ENCODE peak calls at places on chromosomes 1 and 21, in four cellular contexts. One of them, this sample, is unnamed.
A peak's percentile ranks its signal among the peaks of the same experiment; 100 is the strongest.

GRCh38 chr1:108190686-108191416 is 9.3 kb downstream of the SLC25A24 start:
- DNase-seq in kidney glomerular epithelial cell: no peak
- DNase-seq in K562: no peak
- DNase-seq in GM10248: no peak
- DNase-seq in this sample: no peak

GRCh38 chr1:63261736-63262142 is 60.6 kb upstream of the FOXD3 start:
- DNase-seq in K562: no peak
- DNase-seq in GM10248: no peak
- DNase-seq in kidney glomerular epithelial cell: no peak
- DNase-seq in this sample: no peak

GRCh38 chr1:13224480-13225060 is 1.4 kb downstream of the PRAMEF18 start:
- DNase-seq in K562: no peak
- DNase-seq in kidney glomerular epithelial cell: no peak
- DNase-seq in GM10248: no peak
- DNase-seq in this sample: peak; percentile 75

GRCh38 chr1:153534933-153535663 is 693 bp downstream of the S100A6 start:
- DNase-seq in kidney glomerular epithelial cell: no peak
- DNase-seq in GM10248: peak; percentile 39
- DNase-seq in K562: peak; percentile 6
- DNase-seq in this sample: no peak

GRCh38 chr1:247332215-247332900 is 691 bp upstream of the ZNF496 start:
- DNase-seq in GM10248: peak; percentile 75
- DNase-seq in kidney glomerular epithelial cell: no peak
- DNase-seq in K562: peak; percentile 80
- DNase-seq in this sample: no peak

GRCh38 chr1:205610036-205610435 is 21.8 kb downstream of the ELK4 start:
- DNase-seq in K562: no peak
- DNase-seq in kidney glomerular epithelial cell: peak; percentile 39
- DNase-seq in GM10248: no peak
- DNase-seq in this sample: no peak

GRCh38 chr1:30788580-30789387 is 31.2 kb upstream of the LAPTM5 start:
- DNase-seq in kidney glomerular epithelial cell: no peak
- DNase-seq in GM10248: no peak
- DNase-seq in K562: no peak
- DNase-seq in this sample: no peak

GRCh38 chr1:22420456-22421053 is 31.1 kb upstream of the ZBTB40 start:
- DNase-seq in kidney glomerular epithelial cell: peak; percentile 70
- DNase-seq in K562: peak; percentile 85
- DNase-seq in GM10248: peak; percentile 79
- DNase-seq in this sample: peak; percentile 93

GRCh38 chr21:28537371-28538079 is 455.2 kb downstream of the LTN1 start:
- DNase-seq in K562: no peak
- DNase-seq in kidney glomerular epithelial cell: no peak
- DNase-seq in GM10248: no peak
- DNase-seq in this sample: no peak

GRCh38 chr1:117657031-117657430 is 51.2 kb downstream of the TENT5C start:
- DNase-seq in GM10248: no peak
- DNase-seq in kidney glomerular epithelial cell: peak; percentile 2
- DNase-seq in K562: no peak
- DNase-seq in this sample: no peak

GRCh38 chr1:225896937-225897549 is 8.1 kb upstream of the LEFTY1 start:
- DNase-seq in kidney glomerular epithelial cell: peak; percentile 45
- DNase-seq in K562: peak; percentile 57
- DNase-seq in GM10248: peak; percentile 93
- DNase-seq in this sample: no peak

GRCh38 chr1:185446131-185446530 is 129.1 kb upstream of the IVNS1ABP start:
- DNase-seq in kidney glomerular epithelial cell: no peak
- DNase-seq in GM10248: no peak
- DNase-seq in K562: no peak
- DNase-seq in this sample: no peak

GRCh38 chr1:213055767-213056166 is 4.7 kb downstream of the RPS6KC1 start:
- DNase-seq in GM10248: no peak
- DNase-seq in K562: no peak
- DNase-seq in kidney glomerular epithelial cell: no peak
- DNase-seq in this sample: no peak

GRCh38 chr1:115041654-115042053 is 12.0 kb downstream of the TSHB start:
- DNase-seq in K562: no peak
- DNase-seq in GM10248: no peak
- DNase-seq in kidney glomerular epithelial cell: no peak
- DNase-seq in this sample: no peak

GRCh38 chr1:117003253-117003875 is 1.8 kb downstream of the CD101 start:
- DNase-seq in K562: no peak
- DNase-seq in GM10248: no peak
- DNase-seq in kidney glomerular epithelial cell: peak; percentile 20
- DNase-seq in this sample: no peak

GRCh38 chr1:118395430-118396001 is 210.5 kb upstream of the SPAG17 start:
- DNase-seq in GM10248: no peak
- DNase-seq in kidney glomerular epithelial cell: no peak
- DNase-seq in K562: no peak
- DNase-seq in this sample: no peak

GRCh38 chr1:83692524-83693336 is 306.2 kb downstream of the TTLL7 start:
- DNase-seq in K562: no peak
- DNase-seq in GM10248: peak; percentile 10
- DNase-seq in kidney glomerular epithelial cell: peak; percentile 31
- DNase-seq in this sample: no peak

GRCh38 chr1:167066333-167067122 is 23.6 kb downstream of the GPA33 start:
- DNase-seq in GM10248: peak; percentile 90
- DNase-seq in kidney glomerular epithelial cell: peak; percentile 36
- DNase-seq in K562: peak; percentile 93
- DNase-seq in this sample: peak; percentile 94

GRCh38 chr21:24658926-24659325 is 948.4 kb downstream of the MRPL39 start:
- DNase-seq in K562: no peak
- DNase-seq in kidney glomerular epithelial cell: no peak
- DNase-seq in GM10248: no peak
- DNase-seq in this sample: no peak

GRCh38 chr1:227785094-227785811 is 30.2 kb upstream of the PRSS38 start:
- DNase-seq in K562: no peak
- DNase-seq in GM10248: no peak
- DNase-seq in kidney glomerular epithelial cell: no peak
- DNase-seq in this sample: peak; percentile 51

GRCh38 chr1:238485906-238486219 is 595.1 kb upstream of the ZP4 start:
- DNase-seq in kidney glomerular epithelial cell: no peak
- DNase-seq in K562: no peak
- DNase-seq in GM10248: no peak
- DNase-seq in this sample: no peak

GRCh38 chr1:226891346-226891745 is 20.9 kb downstream of the PSEN2 start:
- DNase-seq in K562: no peak
- DNase-seq in GM10248: no peak
- DNase-seq in kidney glomerular epithelial cell: no peak
- DNase-seq in this sample: no peak

GRCh38 chr1:51964309-51964696 is 26.2 kb downstream of the RAB3B start:
- DNase-seq in K562: no peak
- DNase-seq in GM10248: no peak
- DNase-seq in kidney glomerular epithelial cell: no peak
- DNase-seq in this sample: no peak

GRCh38 chr21:31558839-31559367 is 100.6 kb upstream of the SOD1 start:
- DNase-seq in kidney glomerular epithelial cell: peak; percentile 90
- DNase-seq in K562: no peak
- DNase-seq in GM10248: peak; percentile 67
- DNase-seq in this sample: peak; percentile 98

GRCh38 chr1:197776348-197777082 is 1.2 kb upstream of the DENND1B start:
- DNase-seq in K562: no peak
- DNase-seq in kidney glomerular epithelial cell: peak; percentile 71
- DNase-seq in GM10248: peak; percentile 28
- DNase-seq in this sample: no peak

GRCh38 chr1:204104331-204105222 is 31.7 kb downstream of the SOX13 start:
- DNase-seq in GM10248: no peak
- DNase-seq in kidney glomerular epithelial cell: peak; percentile 54
- DNase-seq in K562: no peak
- DNase-seq in this sample: no peak

GRCh38 chr1:154842635-154843034 is 27.4 kb downstream of the KCNN3 start:
- DNase-seq in kidney glomerular epithelial cell: no peak
- DNase-seq in GM10248: no peak
- DNase-seq in K562: no peak
- DNase-seq in this sample: no peak

GRCh38 chr1:11772458-11772857 is 10.5 kb downstream of the C1orf167 start:
- DNase-seq in kidney glomerular epithelial cell: no peak
- DNase-seq in K562: no peak
- DNase-seq in GM10248: no peak
- DNase-seq in this sample: no peak

GRCh38 chr1:36865080-36865900 is 169.0 kb downstream of the GRIK3 start:
- DNase-seq in kidney glomerular epithelial cell: no peak
- DNase-seq in K562: no peak
- DNase-seq in GM10248: no peak
- DNase-seq in this sample: no peak

GRCh38 chr21:32189688-32190483 is 89.0 kb downstream of the MIS18A start:
- DNase-seq in kidney glomerular epithelial cell: no peak
- DNase-seq in K562: no peak
- DNase-seq in GM10248: no peak
- DNase-seq in this sample: peak; percentile 48

GRCh38 chr1:79271759-79272158 is 265.2 kb upstream of the ADGRL4 start:
- DNase-seq in kidney glomerular epithelial cell: no peak
- DNase-seq in K562: no peak
- DNase-seq in GM10248: no peak
- DNase-seq in this sample: no peak

GRCh38 chr21:44898851-44899767 is 21.6 kb downstream of the ITGB2 start:
- DNase-seq in GM10248: no peak
- DNase-seq in kidney glomerular epithelial cell: no peak
- DNase-seq in K562: no peak
- DNase-seq in this sample: no peak

GRCh38 chr1:7956218-7957032 is 5.1 kb upstream of the PARK7 start:
- DNase-seq in K562: no peak
- DNase-seq in kidney glomerular epithelial cell: peak; percentile 11
- DNase-seq in GM10248: no peak
- DNase-seq in this sample: no peak

GRCh38 chr1:28323720-28324119 is 5.1 kb upstream of the MED18 start:
- DNase-seq in K562: no peak
- DNase-seq in GM10248: no peak
- DNase-seq in kidney glomerular epithelial cell: no peak
- DNase-seq in this sample: no peak

GRCh38 chr1:35555212-35555584 is 2.0 kb downstream of the KIAA0319L start:
- DNase-seq in kidney glomerular epithelial cell: no peak
- DNase-seq in GM10248: no peak
- DNase-seq in K562: no peak
- DNase-seq in this sample: no peak

GRCh38 chr21:27275294-27275927 is 308.5 kb upstream of the ADAMTS5 start:
- DNase-seq in kidney glomerular epithelial cell: peak; percentile 70
- DNase-seq in GM10248: no peak
- DNase-seq in K562: no peak
- DNase-seq in this sample: no peak

GRCh38 chr1:117967472-117967871 is 37.9 kb downstream of the WDR3 start:
- DNase-seq in K562: no peak
- DNase-seq in GM10248: no peak
- DNase-seq in kidney glomerular epithelial cell: no peak
- DNase-seq in this sample: no peak

GRCh38 chr1:147580609-147581008 is 39.3 kb downstream of the BCL9 start:
- DNase-seq in K562: no peak
- DNase-seq in kidney glomerular epithelial cell: no peak
- DNase-seq in GM10248: no peak
- DNase-seq in this sample: no peak